ENCODE peak calls at places on chromosome 20, in six cellular contexts. J is GM12891, M is H1, H is GM12878, T is K562, U is HepG2. Z is an unnamed sample.

GRCh38 chr20:47314647-47315338 is 41.7 kb downstream of the ZMYND8 start:
- DNase-seq in J (no peak), M (no peak), H (no peak), T (no peak), U (no peak), Z (no peak)

GRCh38 chr20:24653306-24653705 is 183.9 kb downstream of the SYNDIG1 start:
- DNase-seq in J (no peak), M (no peak), H (no peak), T (no peak), U (no peak), Z (no peak)

GRCh38 chr20:38143646-38144554 is 21.2 kb downstream of the TGM2 start:
- DNase-seq in J (no peak), M (no peak), H (no peak), T (peak; percentile 69), U (peak; percentile 91), Z (no peak)

GRCh38 chr20:50101900-50102299 is 11.1 kb downstream of the UBE2V1 start:
- DNase-seq in J (no peak), M (no peak), H (no peak), T (peak; percentile 39), U (no peak), Z (no peak)

GRCh38 chr20:40223818-40224217 is 465.2 kb downstream of the MAFB start:
- DNase-seq in J (no peak), M (no peak), H (no peak), T (no peak), U (no peak), Z (no peak)

GRCh38 chr20:44496976-44497375 is 21.3 kb downstream of the TTPAL start:
- DNase-seq in J (no peak), M (no peak), H (no peak), T (no peak), U (no peak), Z (no peak)

GRCh38 chr20:46485431-46485830 is 27.9 kb downstream of the ZNF334 start:
- DNase-seq in J (no peak), M (no peak), H (no peak), T (no peak), U (no peak), Z (no peak)

GRCh38 chr20:63519765-63520593 is 586 bp upstream of the PPDPF start:
- DNase-seq in J (no peak), M (peak; percentile 86), H (no peak), T (peak; percentile 66), U (no peak), Z (peak; percentile 72)

GRCh38 chr20:1904160-1904559 is 9.0 kb downstream of the SIRPA start:
- DNase-seq in J (no peak), M (no peak), H (no peak), T (no peak), U (no peak), Z (no peak)

GRCh38 chr20:44752099-44752931 is 6.7 kb downstream of the KCNK15 start:
- DNase-seq in J (no peak), M (no peak), H (no peak), T (no peak), U (no peak), Z (no peak)

GRCh38 chr20:17381701-17382100 is 149.5 kb downstream of the BFSP1 start:
- DNase-seq in J (no peak), M (no peak), H (no peak), T (no peak), U (no peak), Z (no peak)

GRCh38 chr20:9467995-9468394 is 46.4 kb upstream of the LAMP5 start:
- DNase-seq in J (no peak), M (no peak), H (no peak), T (peak; percentile 2), U (peak; percentile 11), Z (no peak)

GRCh38 chr20:44314870-44315269 is 3.9 kb upstream of the FITM2 start:
- DNase-seq in J (no peak), M (no peak), H (no peak), T (no peak), U (no peak), Z (no peak)

GRCh38 chr20:18058661-18059467 is 1.1 kb upstream of the OVOL2 start:
- DNase-seq in J (no peak), M (peak; percentile 82), H (no peak), T (no peak), U (no peak), Z (no peak)

GRCh38 chr20:2386516-2387179 is 5.9 kb downstream of the TGM6 start:
- DNase-seq in J (no peak), M (no peak), H (no peak), T (no peak), U (no peak), Z (no peak)

GRCh38 chr20:14384411-14384810 is 47.0 kb upstream of the FLRT3 start:
- DNase-seq in J (no peak), M (no peak), H (no peak), T (no peak), U (no peak), Z (no peak)

GRCh38 chr20:846894-847278 is 13.4 kb downstream of the FAM110A start:
- DNase-seq in J (peak; percentile 61), M (no peak), H (no peak), T (no peak), U (no peak), Z (peak; percentile 62)

GRCh38 chr20:16703570-16703969 is 26.3 kb upstream of the SNRPB2 start:
- DNase-seq in J (no peak), M (no peak), H (no peak), T (no peak), U (no peak), Z (no peak)

DNA sequence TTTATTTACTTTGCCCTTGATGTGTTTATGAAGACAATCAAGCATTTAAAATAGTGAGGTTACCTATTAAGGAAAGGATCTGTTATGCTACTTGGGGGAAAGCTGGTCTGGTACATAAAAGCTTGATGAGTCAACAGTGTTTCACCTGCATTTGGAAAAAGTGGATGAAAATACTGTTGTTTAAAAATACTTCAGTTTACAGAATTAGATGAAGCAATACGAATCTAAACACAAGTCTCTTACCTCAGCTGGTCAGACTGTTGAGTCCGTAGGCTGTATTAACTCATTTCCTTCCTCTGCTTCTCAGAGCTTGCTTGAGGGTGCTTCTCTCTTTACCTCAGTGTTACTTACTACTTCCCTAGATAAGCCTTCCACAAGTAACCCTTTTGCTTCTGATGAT is 36.1 kb downstream of the NKX2-4 start:
- DNase-seq in J (no peak), M (no peak), H (no peak), T (no peak), U (no peak), Z (no peak)
- TF ChIP-seq POLR2AphosphoS5 in J (no peak), M (no peak), H (no peak), T (no peak), U (no peak), Z (no peak)

DNA sequence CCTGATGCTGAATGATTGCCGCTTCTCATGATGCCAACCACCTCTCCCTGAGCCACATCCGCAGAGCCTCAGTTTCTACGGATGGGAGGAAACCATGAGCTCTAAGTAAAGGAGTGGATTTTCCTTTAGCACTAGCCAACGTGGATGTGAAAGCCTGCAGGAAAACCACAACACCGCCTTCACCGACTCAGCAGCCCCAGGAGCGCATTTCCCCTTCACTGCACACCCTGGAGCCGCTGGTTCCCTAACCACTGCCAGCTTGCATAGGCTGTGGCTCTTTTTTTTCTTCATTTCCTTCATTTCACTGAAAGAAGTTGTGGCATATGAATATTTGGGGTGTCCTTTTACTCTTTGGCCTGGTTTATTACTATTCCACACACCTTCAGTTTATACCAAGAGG is 50.5 kb upstream of the SSTR4 start:
- DNase-seq in J (no peak), M (no peak), H (no peak), T (no peak), U (no peak), Z (no peak)
- TF ChIP-seq TAF1 in J (no peak), M (no peak), H (no peak), T (no peak), U (no peak), Z (no peak)

GRCh38 chr20:36465109-36466080 is 75.9 kb upstream of the MYL9 start:
- DNase-seq in J (no peak), M (no peak), H (no peak), T (peak; percentile 88), U (peak; percentile 66), Z (no peak)

GRCh38 chr20:36460648-36461599 is 80.4 kb upstream of the MYL9 start:
- DNase-seq in J (peak; percentile 87), M (peak; percentile 88), H (peak; percentile 65), T (peak; percentile 94), U (peak; percentile 89), Z (peak; percentile 85)

GRCh38 chr20:36463212-36464061 is 77.9 kb upstream of the MYL9 start:
- DNase-seq in J (no peak), M (no peak), H (no peak), T (no peak), U (no peak), Z (no peak)

GRCh38 chr20:36461600-36462439 is 79.5 kb upstream of the MYL9 start:
- DNase-seq in J (peak; percentile 38), M (peak; percentile 62), H (no peak), T (peak; percentile 70), U (no peak), Z (no peak)

GRCh38 chr20:36462440-36463211 is 78.7 kb upstream of the MYL9 start:
- DNase-seq in J (no peak), M (peak; percentile 60), H (no peak), T (peak; percentile 38), U (no peak), Z (no peak)
- TF ChIP-seq POLR2A in J (no peak), M (no peak), H (no peak), T (no peak), U (no peak), Z (no peak)

DNA sequence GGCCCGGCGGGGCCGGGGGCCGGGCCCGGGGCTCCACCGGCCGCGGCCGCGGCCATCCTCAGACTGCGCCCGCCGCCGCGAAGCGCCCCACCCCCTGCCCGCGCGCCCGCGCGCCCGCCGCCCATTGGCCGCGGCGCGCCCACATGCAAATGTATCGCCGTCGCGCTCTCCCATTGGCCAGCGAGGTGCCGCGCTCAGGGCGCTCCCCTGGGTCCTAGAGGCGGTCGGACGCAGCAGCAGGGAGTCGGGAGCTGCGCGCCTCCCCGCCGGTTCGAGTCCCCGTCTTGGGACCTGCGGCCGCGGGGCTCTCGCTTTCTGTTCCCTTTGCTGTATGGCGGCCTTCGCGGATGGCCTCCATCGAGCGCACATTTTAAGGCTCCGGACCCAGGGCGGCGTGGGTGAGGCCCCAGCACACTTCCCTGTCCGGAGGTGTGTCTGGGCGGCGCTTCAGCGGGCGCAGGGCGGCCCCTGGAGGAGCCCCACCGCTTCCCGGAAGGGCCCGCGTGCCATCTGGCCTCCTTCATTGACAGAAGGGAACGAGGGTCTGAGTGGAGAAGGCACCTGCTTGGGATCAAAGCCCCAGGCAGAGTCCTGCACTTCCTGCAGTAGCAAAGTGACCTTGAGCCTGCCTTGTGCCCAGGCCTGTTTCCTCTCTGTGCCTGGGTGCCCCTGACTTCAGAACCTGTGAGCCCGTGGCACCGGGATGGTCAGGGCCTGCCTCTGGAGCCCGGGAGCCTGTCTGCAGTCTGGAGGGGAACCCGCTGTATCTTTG is at the start of gene CABLES2:
- DNase-seq in J (peak; percentile 99), M (peak; percentile 91), H (peak; percentile 58), T (peak; percentile 96), U (peak; percentile 93), Z (peak; percentile 98)
- TF ChIP-seq POLR2AphosphoS5 in J (no peak), M (no peak), H (no peak), T (no peak), U (no peak), Z (no peak)